ENCODE peak calls at places on chromosomes 2 and 18, in five cellular contexts. Z, D, P, Y and H are unnamed samples.

GRCh38 chr18:56315363-56315762 is 323.0 kb downstream of the TXNL1 start:
- DNase-seq in D (no peak), Y (no peak), P (peak; percentile 9), Z (no peak), H (no peak)

GRCh38 chr2:177842243-177842642 is 230.3 kb downstream of the PDE11A start:
- DNase-seq in D (no peak), Z (no peak), Y (no peak), P (no peak), H (no peak)

GRCh38 chr2:212364106-212364505 is 174.5 kb downstream of the ERBB4 start:
- DNase-seq in Y (no peak), P (peak; percentile 45), Z (no peak), D (no peak), H (peak; percentile 48)

GRCh38 chr18:54130631-54131030 is 93.8 kb downstream of the MBD2 start:
- DNase-seq in Z (no peak), P (no peak), D (no peak), Y (no peak), H (no peak)

GRCh38 chr2:217338306-217338916 is 478.5 kb upstream of the TNP1 start:
- DNase-seq in Z (peak; percentile 83), Y (no peak), P (peak; percentile 86), D (no peak), H (peak; percentile 87)

GRCh38 chr2:201643216-201643651 is at the start of gene TMEM237:
- DNase-seq in P (peak; percentile 61), Y (peak; percentile 30), D (peak; percentile 49), Z (peak; percentile 55), H (peak; percentile 51)

GRCh38 chr2:209523778-209524362 is 100.0 kb downstream of the MAP2 start:
- DNase-seq in D (peak; percentile 12), Z (no peak), Y (no peak), P (no peak), H (no peak)

GRCh38 chr2:191262436-191262835 is 17.2 kb downstream of the MYO1B start:
- DNase-seq in Y (no peak), Z (peak; percentile 35), D (no peak), P (no peak), H (no peak)

GRCh38 chr2:43070039-43070438 is 156.4 kb downstream of the ZFP36L2 start:
- DNase-seq in P (no peak), D (no peak), Y (no peak), Z (no peak), H (no peak)

GRCh38 chr2:85534875-85535274 is 4.1 kb upstream of the MAT2A start:
- DNase-seq in P (no peak), Z (no peak), Y (no peak), D (no peak), H (no peak)

GRCh38 chr2:172772637-172773036 is 37.0 kb downstream of the RAPGEF4 start:
- DNase-seq in P (no peak), Z (no peak), D (no peak), Y (no peak), H (no peak)

GRCh38 chr2:75489682-75490180 is 71.0 kb downstream of the EVA1A start:
- DNase-seq in Z (no peak), D (no peak), P (no peak), Y (no peak), H (no peak)